ENCODE peak calls at places on chromosome 14, in seven cellular contexts. One of them, this sample, is unnamed.

GRCh38 chr14:23665302-23666016 is 29.3 kb downstream of the DHRS2 start:
- DNase-seq in fibroblast of villous mesenchyme: peak
- DNase-seq in fibroblast of pulmonary artery: no peak
- DNase-seq in prostate gland: no peak
- DNase-seq in CD8-positive, alpha-beta T cell: no peak
- DNase-seq in lower leg skin: no peak
- DNase-seq in epithelial cell of esophagus: no peak
- DNase-seq in this sample: no peak

GRCh38 chr14:101715209-101716076 is 46.1 kb upstream of the PPP2R5C start:
- DNase-seq in epithelial cell of esophagus: no peak
- DNase-seq in CD8-positive, alpha-beta T cell: no peak
- DNase-seq in fibroblast of pulmonary artery: no peak
- DNase-seq in fibroblast of villous mesenchyme: no peak
- DNase-seq in prostate gland: no peak
- DNase-seq in lower leg skin: peak
- DNase-seq in this sample: no peak

GRCh38 chr14:68790656-68791077 is 2.2 kb downstream of the ZFP36L1 start:
- DNase-seq in fibroblast of villous mesenchyme: no peak
- DNase-seq in CD8-positive, alpha-beta T cell: peak
- DNase-seq in fibroblast of pulmonary artery: peak
- DNase-seq in prostate gland: no peak
- DNase-seq in epithelial cell of esophagus: no peak
- DNase-seq in lower leg skin: peak
- DNase-seq in this sample: no peak

GRCh38 chr14:20630340-20631022 is 11.0 kb downstream of the OR6S1 start:
- DNase-seq in CD8-positive, alpha-beta T cell: no peak
- DNase-seq in fibroblast of pulmonary artery: peak
- DNase-seq in epithelial cell of esophagus: peak
- DNase-seq in prostate gland: peak
- DNase-seq in lower leg skin: no peak
- DNase-seq in fibroblast of villous mesenchyme: peak
- DNase-seq in this sample: peak

GRCh38 chr14:55430024-55430690 is 10.3 kb downstream of the TBPL2 start:
- DNase-seq in fibroblast of pulmonary artery: peak
- DNase-seq in CD8-positive, alpha-beta T cell: peak
- DNase-seq in prostate gland: peak
- DNase-seq in fibroblast of villous mesenchyme: peak
- DNase-seq in epithelial cell of esophagus: peak
- DNase-seq in lower leg skin: no peak
- DNase-seq in this sample: peak

GRCh38 chr14:44446965-44447364 is 60.1 kb downstream of the FSCB start:
- DNase-seq in CD8-positive, alpha-beta T cell: no peak
- DNase-seq in fibroblast of pulmonary artery: no peak
- DNase-seq in fibroblast of villous mesenchyme: no peak
- DNase-seq in prostate gland: no peak
- DNase-seq in epithelial cell of esophagus: no peak
- DNase-seq in lower leg skin: no peak
- DNase-seq in this sample: no peak

GRCh38 chr14:103281496-103282231 is 52.4 kb upstream of the EIF5 start:
- DNase-seq in fibroblast of villous mesenchyme: peak
- DNase-seq in CD8-positive, alpha-beta T cell: no peak
- DNase-seq in epithelial cell of esophagus: peak
- DNase-seq in prostate gland: no peak
- DNase-seq in fibroblast of pulmonary artery: peak
- DNase-seq in lower leg skin: no peak
- DNase-seq in this sample: peak

GRCh38 chr14:37903561-37904191 is 304.0 kb upstream of the SSTR1 start:
- DNase-seq in fibroblast of pulmonary artery: peak
- DNase-seq in lower leg skin: no peak
- DNase-seq in prostate gland: peak
- DNase-seq in fibroblast of villous mesenchyme: peak
- DNase-seq in CD8-positive, alpha-beta T cell: peak
- DNase-seq in epithelial cell of esophagus: peak
- DNase-seq in this sample: peak

GRCh38 chr14:74437654-74438053 is 11.6 kb upstream of the SYNDIG1L start:
- DNase-seq in fibroblast of villous mesenchyme: peak
- DNase-seq in fibroblast of pulmonary artery: peak
- DNase-seq in prostate gland: no peak
- DNase-seq in CD8-positive, alpha-beta T cell: no peak
- DNase-seq in epithelial cell of esophagus: no peak
- DNase-seq in lower leg skin: peak
- DNase-seq in this sample: no peak

GRCh38 chr14:93683241-93683640 is 105.0 kb downstream of the PRIMA1 start:
- DNase-seq in fibroblast of villous mesenchyme: no peak
- DNase-seq in prostate gland: no peak
- DNase-seq in fibroblast of pulmonary artery: no peak
- DNase-seq in epithelial cell of esophagus: no peak
- DNase-seq in lower leg skin: no peak
- DNase-seq in CD8-positive, alpha-beta T cell: no peak
- DNase-seq in this sample: no peak

DNA sequence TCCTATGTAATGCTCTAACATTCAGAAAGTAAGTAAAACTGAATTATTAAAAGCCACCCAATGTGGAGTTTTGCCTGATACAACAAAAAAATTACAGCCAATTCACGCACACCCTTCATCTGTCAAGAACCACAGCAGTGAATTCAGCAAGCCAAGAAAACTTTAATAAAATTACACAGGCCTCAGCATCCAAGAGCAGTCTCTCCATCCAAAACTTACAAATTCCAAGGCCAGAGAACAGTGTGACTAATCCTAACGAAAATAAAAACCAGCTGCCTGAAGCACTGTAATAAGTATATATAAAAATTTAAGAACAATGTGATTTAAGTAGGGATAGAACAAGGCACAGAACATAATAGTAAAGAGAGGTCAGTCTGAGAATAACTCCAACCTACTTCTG is 54.2 kb downstream of the SIX6 start:
- DNase-seq in CD8-positive, alpha-beta T cell: no peak
- DNase-seq in lower leg skin: no peak
- DNase-seq in epithelial cell of esophagus: no peak
- DNase-seq in fibroblast of pulmonary artery: peak
- DNase-seq in fibroblast of villous mesenchyme: peak
- DNase-seq in prostate gland: no peak
- DNase-seq in this sample: peak
- TF ChIP-seq CTCF in CD8-positive, alpha-beta T cell: no peak
- TF ChIP-seq CTCF in lower leg skin: no peak
- TF ChIP-seq CTCF in epithelial cell of esophagus: no peak
- TF ChIP-seq CTCF in fibroblast of pulmonary artery: no peak
- TF ChIP-seq CTCF in fibroblast of villous mesenchyme: no peak
- TF ChIP-seq CTCF in prostate gland: no peak
- TF ChIP-seq CTCF in this sample: no peak

GRCh38 chr14:64200170-64200569 is 94.0 kb downstream of the ESR2 start:
- DNase-seq in fibroblast of pulmonary artery: no peak
- DNase-seq in prostate gland: no peak
- DNase-seq in lower leg skin: no peak
- DNase-seq in fibroblast of villous mesenchyme: no peak
- DNase-seq in epithelial cell of esophagus: no peak
- DNase-seq in CD8-positive, alpha-beta T cell: no peak
- DNase-seq in this sample: no peak

GRCh38 chr14:64198486-64198885 is 95.7 kb downstream of the ESR2 start:
- DNase-seq in CD8-positive, alpha-beta T cell: no peak
- DNase-seq in prostate gland: no peak
- DNase-seq in epithelial cell of esophagus: no peak
- DNase-seq in lower leg skin: no peak
- DNase-seq in fibroblast of villous mesenchyme: no peak
- DNase-seq in fibroblast of pulmonary artery: no peak
- DNase-seq in this sample: no peak

GRCh38 chr14:64196026-64196425 is 98.1 kb downstream of the ESR2 start:
- DNase-seq in fibroblast of pulmonary artery: no peak
- DNase-seq in prostate gland: no peak
- DNase-seq in lower leg skin: no peak
- DNase-seq in CD8-positive, alpha-beta T cell: no peak
- DNase-seq in epithelial cell of esophagus: no peak
- DNase-seq in fibroblast of villous mesenchyme: no peak
- DNase-seq in this sample: no peak

GRCh38 chr14:64196668-64197411 is 97.3 kb downstream of the ESR2 start:
- DNase-seq in epithelial cell of esophagus: no peak
- DNase-seq in fibroblast of pulmonary artery: peak
- DNase-seq in prostate gland: no peak
- DNase-seq in fibroblast of villous mesenchyme: peak
- DNase-seq in CD8-positive, alpha-beta T cell: no peak
- DNase-seq in lower leg skin: no peak
- DNase-seq in this sample: peak

DNA sequence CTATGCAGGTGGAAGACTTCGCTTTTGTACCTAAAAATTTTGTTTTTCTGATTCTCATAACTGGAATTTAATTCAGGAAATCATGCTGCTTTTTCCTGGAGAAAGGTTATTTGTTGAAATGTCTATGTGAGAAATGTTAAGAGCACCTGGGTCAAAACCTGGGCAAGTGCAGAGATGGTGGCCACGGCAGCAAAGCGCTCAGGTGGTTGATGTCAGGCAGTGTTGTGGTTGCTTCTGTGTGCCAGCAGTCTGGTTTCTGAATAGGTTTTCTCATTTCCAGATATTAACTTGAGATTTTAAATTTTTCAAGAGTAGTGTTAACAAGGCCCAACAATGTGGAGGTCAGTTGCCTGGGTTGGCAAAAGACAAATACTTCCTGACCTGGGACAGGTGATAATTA is 96.2 kb downstream of the ESR2 start:
- DNase-seq in fibroblast of villous mesenchyme: no peak
- DNase-seq in CD8-positive, alpha-beta T cell: no peak
- DNase-seq in epithelial cell of esophagus: no peak
- DNase-seq in fibroblast of pulmonary artery: no peak
- DNase-seq in lower leg skin: no peak
- DNase-seq in prostate gland: no peak
- DNase-seq in this sample: no peak
- H3K4me3 ChIP-seq in fibroblast of villous mesenchyme: no peak
- H3K4me3 ChIP-seq in CD8-positive, alpha-beta T cell: no peak
- H3K4me3 ChIP-seq in epithelial cell of esophagus: no peak
- H3K4me3 ChIP-seq in fibroblast of pulmonary artery: no peak
- H3K4me3 ChIP-seq in lower leg skin: no peak
- H3K4me3 ChIP-seq in prostate gland: no peak
- H3K4me3 ChIP-seq in this sample: no peak

GRCh38 chr14:105858676-105859025 is 332.3 kb downstream of the TMEM121 start:
- DNase-seq in CD8-positive, alpha-beta T cell: peak
- DNase-seq in fibroblast of pulmonary artery: no peak
- DNase-seq in epithelial cell of esophagus: no peak
- DNase-seq in prostate gland: no peak
- DNase-seq in lower leg skin: peak
- DNase-seq in fibroblast of villous mesenchyme: no peak
- DNase-seq in this sample: no peak

GRCh38 chr14:105857816-105858675 is 331.7 kb downstream of the TMEM121 start:
- DNase-seq in fibroblast of pulmonary artery: no peak
- DNase-seq in fibroblast of villous mesenchyme: no peak
- DNase-seq in prostate gland: no peak
- DNase-seq in epithelial cell of esophagus: no peak
- DNase-seq in CD8-positive, alpha-beta T cell: peak
- DNase-seq in lower leg skin: peak
- DNase-seq in this sample: no peak

GRCh38 chr14:105861985-105862465 is 335.6 kb downstream of the TMEM121 start:
- DNase-seq in epithelial cell of esophagus: no peak
- DNase-seq in prostate gland: no peak
- DNase-seq in fibroblast of pulmonary artery: no peak
- DNase-seq in fibroblast of villous mesenchyme: no peak
- DNase-seq in CD8-positive, alpha-beta T cell: peak
- DNase-seq in lower leg skin: peak
- DNase-seq in this sample: no peak

GRCh38 chr14:105860615-105861580 is 334.5 kb downstream of the TMEM121 start:
- DNase-seq in CD8-positive, alpha-beta T cell: peak
- DNase-seq in epithelial cell of esophagus: no peak
- DNase-seq in lower leg skin: peak
- DNase-seq in prostate gland: no peak
- DNase-seq in fibroblast of villous mesenchyme: no peak
- DNase-seq in fibroblast of pulmonary artery: no peak
- DNase-seq in this sample: no peak

DNA sequence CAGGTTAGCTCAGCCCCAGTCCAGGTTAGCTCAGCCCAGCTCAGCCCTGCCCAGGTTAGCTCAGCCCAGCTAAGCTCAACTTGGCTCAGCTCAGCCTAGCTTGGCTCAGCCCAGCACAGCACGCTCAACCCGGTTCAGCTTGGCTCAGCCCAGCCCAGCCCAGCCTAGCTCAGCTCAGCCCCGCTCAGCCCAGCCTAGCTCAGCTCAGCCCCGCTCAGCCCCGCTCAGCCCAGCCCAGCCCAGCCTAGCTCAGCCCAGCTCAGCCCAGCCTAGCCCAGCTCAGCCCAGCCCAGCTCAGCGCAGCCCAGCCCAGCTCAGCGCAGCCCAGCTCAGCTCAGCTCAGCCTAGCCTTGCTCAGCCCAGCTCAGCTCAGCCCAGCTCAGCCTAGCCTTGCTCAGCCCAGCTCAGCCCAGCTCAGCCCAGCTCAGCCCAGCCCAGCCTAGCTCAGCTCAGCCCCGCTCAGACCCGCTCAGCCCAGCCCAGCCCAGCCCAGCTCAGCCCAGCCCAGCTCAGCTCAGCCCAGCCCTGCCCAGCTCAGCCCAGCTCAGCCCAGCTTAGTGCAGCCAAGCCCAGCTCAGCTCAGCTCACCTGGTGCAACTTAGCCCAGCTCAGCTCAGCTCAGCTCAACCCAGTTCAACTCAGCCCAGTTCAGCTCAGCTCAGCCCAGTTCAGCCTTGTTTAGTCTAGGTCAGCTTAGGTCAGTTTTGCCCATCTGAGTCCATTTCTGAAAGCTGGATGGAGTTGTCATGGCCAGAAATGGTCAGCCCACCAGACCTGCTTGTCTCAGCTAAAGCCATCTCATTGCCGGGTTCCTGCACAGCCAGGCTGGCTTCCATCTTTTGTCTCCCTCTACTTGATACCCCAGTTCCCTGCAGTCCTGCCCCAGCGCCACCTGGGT is 333.6 kb downstream of the TMEM121 start:
- DNase-seq in prostate gland: no peak
- DNase-seq in fibroblast of villous mesenchyme: no peak
- DNase-seq in lower leg skin: peak
- DNase-seq in fibroblast of pulmonary artery: no peak
- DNase-seq in CD8-positive, alpha-beta T cell: peak
- DNase-seq in epithelial cell of esophagus: no peak
- DNase-seq in this sample: no peak
- TF ChIP-seq CTCF in prostate gland: no peak
- TF ChIP-seq CTCF in fibroblast of villous mesenchyme: no peak
- TF ChIP-seq CTCF in lower leg skin: no peak
- TF ChIP-seq CTCF in fibroblast of pulmonary artery: no peak
- TF ChIP-seq CTCF in CD8-positive, alpha-beta T cell: no peak
- TF ChIP-seq CTCF in epithelial cell of esophagus: no peak
- TF ChIP-seq CTCF in this sample: no peak

GRCh38 chr14:95538801-95539509 is 4.1 kb downstream of the GLRX5 start:
- DNase-seq in CD8-positive, alpha-beta T cell: no peak
- DNase-seq in prostate gland: no peak
- DNase-seq in lower leg skin: no peak
- DNase-seq in epithelial cell of esophagus: no peak
- DNase-seq in fibroblast of pulmonary artery: no peak
- DNase-seq in fibroblast of villous mesenchyme: no peak
- DNase-seq in this sample: no peak

GRCh38 chr14:95540236-95540635 is 5.4 kb downstream of the GLRX5 start:
- DNase-seq in fibroblast of villous mesenchyme: no peak
- DNase-seq in lower leg skin: no peak
- DNase-seq in fibroblast of pulmonary artery: no peak
- DNase-seq in CD8-positive, alpha-beta T cell: no peak
- DNase-seq in prostate gland: no peak
- DNase-seq in epithelial cell of esophagus: no peak
- DNase-seq in this sample: no peak

GRCh38 chr14:95536036-95536577 is 1.3 kb downstream of the GLRX5 start:
- DNase-seq in epithelial cell of esophagus: no peak
- DNase-seq in CD8-positive, alpha-beta T cell: no peak
- DNase-seq in fibroblast of villous mesenchyme: no peak
- DNase-seq in lower leg skin: no peak
- DNase-seq in prostate gland: no peak
- DNase-seq in fibroblast of pulmonary artery: no peak
- DNase-seq in this sample: no peak

GRCh38 chr14:95535226-95536021 is 574 bp downstream of the GLRX5 start:
- DNase-seq in fibroblast of pulmonary artery: no peak
- DNase-seq in lower leg skin: no peak
- DNase-seq in epithelial cell of esophagus: no peak
- DNase-seq in CD8-positive, alpha-beta T cell: no peak
- DNase-seq in prostate gland: no peak
- DNase-seq in fibroblast of villous mesenchyme: no peak
- DNase-seq in this sample: no peak

GRCh38 chr14:95537298-95538089 is 2.6 kb downstream of the GLRX5 start:
- DNase-seq in fibroblast of pulmonary artery: no peak
- DNase-seq in CD8-positive, alpha-beta T cell: no peak
- DNase-seq in prostate gland: no peak
- DNase-seq in fibroblast of villous mesenchyme: no peak
- DNase-seq in epithelial cell of esophagus: no peak
- DNase-seq in lower leg skin: no peak
- DNase-seq in this sample: no peak
- H3K4me3 ChIP-seq in fibroblast of pulmonary artery: no peak
- H3K4me3 ChIP-seq in CD8-positive, alpha-beta T cell: no peak
- H3K4me3 ChIP-seq in prostate gland: no peak
- H3K4me3 ChIP-seq in fibroblast of villous mesenchyme: peak
- H3K4me3 ChIP-seq in epithelial cell of esophagus: no peak
- H3K4me3 ChIP-seq in lower leg skin: no peak
- H3K4me3 ChIP-seq in this sample: no peak

This sample was measured in AG10803.